ENCODE peak calls at places on chromosomes 12 and 14, in ten cellular contexts. One of them, this sample, is unnamed.

GRCh38 chr12:2409656-2410265 is 357.0 kb downstream of the CACNA1C start:
- DNase-seq in activated naive CD4-positive, alpha-beta T cell treated with anti-CD3 and anti-CD28 coated beads, Interleukin-2, amount 50 U/mL, for 72 hours: no peak
- DNase-seq in HEK293T: no peak
- DNase-seq in SHP77 treated with DMSO at 0.1 percent for 48 hours: no peak
- DNase-seq in HuH-7.5: no peak
- DNase-seq in osteocyte: no peak
- DNase-seq in fibroblast of the conjunctiva: no peak
- DNase-seq in effector memory CD4-positive, alpha-beta T cell: no peak
- DNase-seq in RWPE1: no peak
- DNase-seq in germinal center: no peak
- DNase-seq in this sample: no peak

GRCh38 chr12:93135286-93136239 is 206.5 kb upstream of the EEA1 start:
- DNase-seq in HuH-7.5: peak
- DNase-seq in fibroblast of the conjunctiva: peak
- DNase-seq in SHP77 treated with DMSO at 0.1 percent for 48 hours: peak
- DNase-seq in RWPE1: no peak
- DNase-seq in activated naive CD4-positive, alpha-beta T cell treated with anti-CD3 and anti-CD28 coated beads, Interleukin-2, amount 50 U/mL, for 72 hours: no peak
- DNase-seq in effector memory CD4-positive, alpha-beta T cell: no peak
- DNase-seq in osteocyte: no peak
- DNase-seq in HEK293T: no peak
- DNase-seq in germinal center: no peak
- DNase-seq in this sample: no peak

GRCh38 chr12:22350817-22351371 is 16.4 kb upstream of the ST8SIA1 start:
- DNase-seq in activated naive CD4-positive, alpha-beta T cell treated with anti-CD3 and anti-CD28 coated beads, Interleukin-2, amount 50 U/mL, for 72 hours: no peak
- DNase-seq in germinal center: no peak
- DNase-seq in HEK293T: no peak
- DNase-seq in HuH-7.5: no peak
- DNase-seq in osteocyte: no peak
- DNase-seq in SHP77 treated with DMSO at 0.1 percent for 48 hours: no peak
- DNase-seq in fibroblast of the conjunctiva: no peak
- DNase-seq in effector memory CD4-positive, alpha-beta T cell: no peak
- DNase-seq in RWPE1: no peak
- DNase-seq in this sample: no peak

GRCh38 chr12:132717011-132717410 is 6.4 kb downstream of the PGAM5 start:
- DNase-seq in SHP77 treated with DMSO at 0.1 percent for 48 hours: no peak
- DNase-seq in effector memory CD4-positive, alpha-beta T cell: no peak
- DNase-seq in osteocyte: no peak
- DNase-seq in RWPE1: no peak
- DNase-seq in germinal center: no peak
- DNase-seq in fibroblast of the conjunctiva: no peak
- DNase-seq in HEK293T: no peak
- DNase-seq in HuH-7.5: no peak
- DNase-seq in activated naive CD4-positive, alpha-beta T cell treated with anti-CD3 and anti-CD28 coated beads, Interleukin-2, amount 50 U/mL, for 72 hours: no peak
- DNase-seq in this sample: no peak

GRCh38 chr12:129672110-129672509 is 231.7 kb downstream of the TMEM132D start:
- DNase-seq in germinal center: no peak
- DNase-seq in HEK293T: no peak
- DNase-seq in effector memory CD4-positive, alpha-beta T cell: no peak
- DNase-seq in RWPE1: no peak
- DNase-seq in activated naive CD4-positive, alpha-beta T cell treated with anti-CD3 and anti-CD28 coated beads, Interleukin-2, amount 50 U/mL, for 72 hours: no peak
- DNase-seq in SHP77 treated with DMSO at 0.1 percent for 48 hours: no peak
- DNase-seq in osteocyte: no peak
- DNase-seq in fibroblast of the conjunctiva: no peak
- DNase-seq in HuH-7.5: no peak
- DNase-seq in this sample: no peak

GRCh38 chr14:68924392-68925158 is 54.5 kb downstream of the ACTN1 start:
- DNase-seq in activated naive CD4-positive, alpha-beta T cell treated with anti-CD3 and anti-CD28 coated beads, Interleukin-2, amount 50 U/mL, for 72 hours: no peak
- DNase-seq in fibroblast of the conjunctiva: no peak
- DNase-seq in HuH-7.5: no peak
- DNase-seq in osteocyte: no peak
- DNase-seq in SHP77 treated with DMSO at 0.1 percent for 48 hours: no peak
- DNase-seq in RWPE1: peak
- DNase-seq in germinal center: no peak
- DNase-seq in effector memory CD4-positive, alpha-beta T cell: no peak
- DNase-seq in HEK293T: no peak
- DNase-seq in this sample: no peak

GRCh38 chr12:92810370-92810769 is 107.6 kb downstream of the PLEKHG7 start:
- DNase-seq in HuH-7.5: no peak
- DNase-seq in effector memory CD4-positive, alpha-beta T cell: no peak
- DNase-seq in RWPE1: no peak
- DNase-seq in activated naive CD4-positive, alpha-beta T cell treated with anti-CD3 and anti-CD28 coated beads, Interleukin-2, amount 50 U/mL, for 72 hours: no peak
- DNase-seq in fibroblast of the conjunctiva: no peak
- DNase-seq in HEK293T: no peak
- DNase-seq in osteocyte: no peak
- DNase-seq in germinal center: no peak
- DNase-seq in SHP77 treated with DMSO at 0.1 percent for 48 hours: no peak
- DNase-seq in this sample: no peak

GRCh38 chr14:73776194-73776537 is 62.0 kb upstream of the PNMA1 start:
- DNase-seq in RWPE1: no peak
- DNase-seq in fibroblast of the conjunctiva: no peak
- DNase-seq in effector memory CD4-positive, alpha-beta T cell: no peak
- DNase-seq in activated naive CD4-positive, alpha-beta T cell treated with anti-CD3 and anti-CD28 coated beads, Interleukin-2, amount 50 U/mL, for 72 hours: no peak
- DNase-seq in osteocyte: no peak
- DNase-seq in HEK293T: no peak
- DNase-seq in SHP77 treated with DMSO at 0.1 percent for 48 hours: no peak
- DNase-seq in HuH-7.5: no peak
- DNase-seq in germinal center: no peak
- DNase-seq in this sample: no peak

This sample was measured in T-helper 17 cell.